ENCODE peak calls at places on chromosome 11, in six cellular contexts. One of them, this sample, is unnamed.

GRCh38 chr11:8008212-8008611 is 21.1 kb downstream of the EIF3F start:
- DNase-seq in left ventricle myocardium inferior: no peak
- DNase-seq in AG20443: no peak
- DNase-seq in kidney glomerular epithelial cell: no peak
- DNase-seq in Peyer's patch: no peak
- DNase-seq in iris pigment epithelial cell: no peak
- DNase-seq in this sample: no peak

GRCh38 chr11:85889676-85890579 is 34.7 kb downstream of the CCDC83 start:
- DNase-seq in left ventricle myocardium inferior: no peak
- DNase-seq in AG20443: peak
- DNase-seq in kidney glomerular epithelial cell: peak
- DNase-seq in Peyer's patch: no peak
- DNase-seq in iris pigment epithelial cell: peak
- DNase-seq in this sample: peak

GRCh38 chr11:78187366-78188011 is 937 bp downstream of the KCTD21 start:
- DNase-seq in left ventricle myocardium inferior: no peak
- DNase-seq in AG20443: no peak
- DNase-seq in kidney glomerular epithelial cell: no peak
- DNase-seq in Peyer's patch: peak
- DNase-seq in iris pigment epithelial cell: no peak
- DNase-seq in this sample: no peak

GRCh38 chr11:9787260-9787659 is 123.4 kb downstream of the SWAP70 start:
- DNase-seq in left ventricle myocardium inferior: no peak
- DNase-seq in AG20443: no peak
- DNase-seq in kidney glomerular epithelial cell: no peak
- DNase-seq in Peyer's patch: no peak
- DNase-seq in iris pigment epithelial cell: no peak
- DNase-seq in this sample: peak

GRCh38 chr11:131689049-131689925 is 318.9 kb downstream of the NTM start:
- DNase-seq in left ventricle myocardium inferior: no peak
- DNase-seq in AG20443: no peak
- DNase-seq in kidney glomerular epithelial cell: no peak
- DNase-seq in Peyer's patch: no peak
- DNase-seq in iris pigment epithelial cell: no peak
- DNase-seq in this sample: no peak

GRCh38 chr11:116114198-116114651 is 610.0 kb upstream of the CADM1 start:
- DNase-seq in left ventricle myocardium inferior: no peak
- DNase-seq in AG20443: no peak
- DNase-seq in kidney glomerular epithelial cell: no peak
- DNase-seq in Peyer's patch: no peak
- DNase-seq in iris pigment epithelial cell: no peak
- DNase-seq in this sample: no peak

GRCh38 chr11:74055938-74056337 is 47.1 kb upstream of the UCP3 start:
- DNase-seq in left ventricle myocardium inferior: no peak
- DNase-seq in AG20443: peak
- DNase-seq in kidney glomerular epithelial cell: peak
- DNase-seq in Peyer's patch: no peak
- DNase-seq in iris pigment epithelial cell: peak
- DNase-seq in this sample: peak

GRCh38 chr11:12691473-12691872 is 17.3 kb downstream of the TEAD1 start:
- DNase-seq in left ventricle myocardium inferior: no peak
- DNase-seq in AG20443: no peak
- DNase-seq in kidney glomerular epithelial cell: no peak
- DNase-seq in Peyer's patch: no peak
- DNase-seq in iris pigment epithelial cell: peak
- DNase-seq in this sample: no peak

GRCh38 chr11:12159351-12160099 is 49.1 kb downstream of the MICAL2 start:
- DNase-seq in left ventricle myocardium inferior: no peak
- DNase-seq in AG20443: peak
- DNase-seq in kidney glomerular epithelial cell: peak
- DNase-seq in Peyer's patch: no peak
- DNase-seq in iris pigment epithelial cell: peak
- DNase-seq in this sample: peak

GRCh38 chr11:13064593-13064992 is 55.5 kb downstream of the RASSF10 start:
- DNase-seq in left ventricle myocardium inferior: no peak
- DNase-seq in AG20443: no peak
- DNase-seq in kidney glomerular epithelial cell: no peak
- DNase-seq in Peyer's patch: no peak
- DNase-seq in iris pigment epithelial cell: no peak
- DNase-seq in this sample: no peak

This sample was measured in AG10803.